ENCODE peak calls at places on chromosomes 6 and 20, in seven cellular contexts. I is renal cortical epithelial cell, A is BJ, G is choroid plexus epithelial cell, K is M059J, Q is fibroblast of pulmonary artery, N is activated T-cell treated with anti-CD3 and anti-CD28 coated beads for 1 hour. Z is an unnamed sample.

GRCh38 chr20:33685328-33686007 is 717 bp downstream of the E2F1 start:
- DNase-seq in I (no peak), A (no peak), G (no peak), K (peak; percentile 53), Q (no peak), N (no peak), Z (peak; percentile 45)

GRCh38 chr6:89148016-89148750 is 2.3 kb downstream of the PM20D2 start:
- DNase-seq in I (peak; percentile 51), A (no peak), G (no peak), K (peak; percentile 28), Q (no peak), N (no peak), Z (no peak)

GRCh38 chr20:43537921-43538854 is 20.6 kb upstream of the SGK2 start:
- DNase-seq in I (peak; percentile 59), A (no peak), G (peak; percentile 72), K (peak; percentile 63), Q (peak; percentile 75), N (peak; percentile 32), Z (peak; percentile 81)

GRCh38 chr6:136550045-136550329 is 235 bp downstream of the MAP7 start:
- DNase-seq in I (no peak), A (no peak), G (no peak), K (no peak), Q (no peak), N (no peak), Z (peak; percentile 13)

GRCh38 chr6:50975216-50975615 is 156.5 kb downstream of the TFAP2B start:
- DNase-seq in I (no peak), A (no peak), G (no peak), K (peak; percentile 39), Q (no peak), N (no peak), Z (no peak)

GRCh38 chr20:62042025-62042820 is 23.5 kb downstream of the TAF4 start:
- DNase-seq in I (no peak), A (no peak), G (no peak), K (no peak), Q (no peak), N (no peak), Z (no peak)

GRCh38 chr6:56692586-56693245 is 50.0 kb upstream of the DST start:
- DNase-seq in I (peak; percentile 84), A (no peak), G (peak; percentile 89), K (peak; percentile 29), Q (peak; percentile 92), N (no peak), Z (no peak)

GRCh38 chr6:134398453-134398852 is 80.5 kb upstream of the SGK1 start:
- DNase-seq in I (peak; percentile 58), A (no peak), G (no peak), K (peak; percentile 86), Q (no peak), N (no peak), Z (peak; percentile 41)

GRCh38 chr6:82906951-82907350 is 158.7 kb downstream of the UBE3D start:
- DNase-seq in I (peak; percentile 92), A (peak; percentile 36), G (peak; percentile 42), K (peak; percentile 96), Q (peak; percentile 64), N (no peak), Z (peak; percentile 17)

GRCh38 chr20:63246490-63247284 is 7.6 kb downstream of the NKAIN4 start:
- DNase-seq in I (peak; percentile 32), A (no peak), G (no peak), K (peak; percentile 32), Q (no peak), N (no peak), Z (no peak)